ENCODE peak calls at places on chromosomes 2 and 18, in seven cellular contexts. P is upper lobe of right lung, N is transverse colon, C is left ventricle myocardium inferior, B is pancreas, T is fibroblast of lung, K is adipocyte. H is an unnamed sample. For H3K27me3 and H3K9me3, the result is how much of the 10 kb centered on the place peaks cover.

GRCh38 chr2:54083440-54083839 is 32.0 kb upstream of the ACYP2 start:
- DNase-seq in P (no peak), N (no peak), C (no peak), B (no peak), T (no peak), K (no peak), H (no peak)

GRCh38 chr18:69400253-69400975 is at the start of gene DOK6:
- DNase-seq in P (peak), N (no peak), C (peak), B (peak), T (peak), K (peak), H (peak)

GRCh38 chr18:72833471-72833870 is 34.3 kb downstream of the NETO1 start:
- DNase-seq in P (no peak), N (no peak), C (no peak), B (no peak), T (no peak), K (no peak), H (no peak)

GRCh38 chr2:205720451-205720902 is 38.2 kb downstream of the NRP2 start:
- DNase-seq in P (no peak), N (no peak), C (no peak), B (no peak), T (no peak), K (no peak), H (no peak)

GRCh38 chr2:207630491-207630890 is 5.3 kb upstream of the METTL21A start:
- DNase-seq in P (no peak), N (no peak), C (no peak), B (no peak), T (no peak), K (no peak), H (no peak)

GRCh38 chr2:132584976-132585817 is 84.8 kb downstream of the LYPD1 start:
- DNase-seq in P (no peak), N (no peak), C (no peak), B (no peak), T (no peak), K (no peak), H (no peak)

GRCh38 chr2:74374509-74375205 is 5.5 kb downstream of the DCTN1 start:
- DNase-seq in P (no peak), N (peak), C (peak), B (peak), T (peak), K (no peak), H (no peak)

GRCh38 chr18:80147037-80147417 is 38.0 kb downstream of the ADNP2 start:
- DNase-seq in P (no peak), N (no peak), C (no peak), B (no peak), T (peak), K (no peak), H (no peak)

GRCh38 chr2:100126172-100126571 is 16.2 kb downstream of the AFF3 start:
- DNase-seq in P (no peak), N (no peak), C (peak), B (no peak), T (peak), K (peak), H (peak)

GRCh38 chr2:200399046-200399445 is 92.6 kb downstream of the SPATS2L start:
- DNase-seq in P (no peak), N (no peak), C (no peak), B (no peak), T (no peak), K (peak), H (peak)

GRCh38 chr2:86249843-86250402 is 50.7 kb downstream of the MRPL35 start:
- DNase-seq in P (no peak), N (peak), C (no peak), B (no peak), T (no peak), K (peak), H (no peak)

DNA sequence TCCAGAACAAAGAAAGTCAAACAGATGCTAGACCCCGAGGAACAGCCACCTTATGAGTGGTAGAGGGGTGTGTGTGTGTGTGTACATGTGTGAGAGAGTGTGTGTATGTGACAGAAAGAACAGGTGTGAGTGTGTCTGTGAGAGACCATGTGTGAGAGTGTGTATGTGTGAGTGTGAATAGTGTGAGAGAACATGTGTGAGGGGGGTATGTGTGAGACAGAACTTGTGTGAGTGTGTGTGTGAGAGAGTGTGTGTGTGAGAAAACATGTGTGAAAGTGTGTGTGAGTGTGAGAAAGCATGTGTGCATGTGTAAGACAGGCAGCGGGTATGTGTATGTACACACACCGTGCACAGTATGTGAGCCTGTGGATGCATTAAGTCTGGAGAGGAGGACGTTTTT is 214.3 kb downstream of the SP3 start:
- DNase-seq in P (no peak), N (no peak), C (no peak), B (no peak), T (no peak), K (no peak), H (no peak)
- H3K4me3 ChIP-seq in P (no peak), N (no peak), C (no peak), B (no peak), T (no peak), K (no peak), H (no peak)

GRCh38 chr18:59376351-59376935 is 17.4 kb upstream of the LMAN1 start:
- DNase-seq in P (no peak), N (no peak), C (no peak), B (no peak), T (no peak), K (no peak), H (no peak)

GRCh38 chr18:59380706-59381105 is 21.6 kb upstream of the LMAN1 start:
- DNase-seq in P (no peak), N (no peak), C (no peak), B (no peak), T (no peak), K (no peak), H (no peak)

GRCh38 chr18:59374112-59374511 is 15.0 kb upstream of the LMAN1 start:
- DNase-seq in P (no peak), N (no peak), C (no peak), B (no peak), T (no peak), K (no peak), H (no peak)

GRCh38 chr18:59379772-59380530 is 20.9 kb upstream of the LMAN1 start:
- DNase-seq in P (no peak), N (no peak), C (no peak), B (no peak), T (peak), K (peak), H (no peak)

GRCh38 chr18:59377938-59378337 is 18.9 kb upstream of the LMAN1 start:
- DNase-seq in P (no peak), N (no peak), C (no peak), B (no peak), T (no peak), K (no peak), H (no peak)
- H3K27me3 ChIP-seq in P (under half), N (under half), C (under half), B (under half), T (under half), K (under half), H (under half)

DNA sequence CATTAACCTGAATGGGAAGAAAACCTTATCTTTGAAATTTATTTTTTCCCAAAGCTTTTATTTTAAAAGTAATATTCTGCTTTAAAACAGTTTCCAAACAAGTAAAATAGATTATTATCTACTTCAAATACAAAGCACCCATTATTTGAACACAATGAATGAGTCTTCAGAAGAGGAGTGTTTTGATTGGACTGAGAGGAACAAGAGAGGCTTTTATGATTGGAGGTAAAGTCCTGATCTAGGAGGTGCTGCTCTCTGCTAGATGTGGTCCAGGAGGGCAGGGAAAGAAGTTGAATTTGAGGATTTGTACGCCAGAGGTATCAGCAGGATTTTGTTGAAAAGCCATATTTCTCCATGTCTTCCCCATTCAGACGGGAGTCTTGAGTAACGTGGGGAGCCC is 900.7 kb downstream of the SOCS6 start:
- DNase-seq in P (no peak), N (no peak), C (no peak), B (no peak), T (no peak), K (no peak), H (no peak)
- H3K9me3 ChIP-seq in P (under half), N (under half), C (under half), B (under half), T (under half), K (under half), H (under half)

GRCh38 chr2:152504618-152505017 is 169.6 kb downstream of the FMNL2 start:
- DNase-seq in P (no peak), N (no peak), C (no peak), B (no peak), T (no peak), K (no peak), H (no peak)
- H3K4me3 ChIP-seq in P (no peak), N (no peak), C (no peak), B (no peak), T (no peak), K (peak), H (no peak)

GRCh38 chr2:47293967-47294366 is 109.0 kb upstream of the MSH2 start:
- DNase-seq in P (peak), N (peak), C (no peak), B (no peak), T (no peak), K (no peak), H (no peak)
- H3K27me3 ChIP-seq in P (under half), N (under half), C (under half), B (under half), T (under half), K (under half), H (under half)

GRCh38 chr2:5230879-5231278 is 461.3 kb upstream of the SOX11 start:
- DNase-seq in P (no peak), N (no peak), C (no peak), B (no peak), T (no peak), K (no peak), H (no peak)
- H3K9me3 ChIP-seq in P (under half), N (under half), C (under half), B (under half), T (under half), K (under half), H (under half)